ENCODE peak calls at places on chromosomes 3 and 15, in ten cellular contexts. K is activated T-cell treated with anti-CD3 and anti-CD28 coated beads, Interleukin-2, amount 50 U/mL, for 72 hours; M is stimulated activated CD8-positive, alpha-beta memory T cell treated with anti-CD3 and anti-CD28 coated beads, Interleukin-2, amount 100 ng/mL, for 1 hour; J is WTC11; Q is EL; I is NAMALWA; E is AG20443; V is left ventricle myocardium inferior; R is NCI-H1417; N is ovary. D is an unnamed sample.

GRCh38 chr15:57432141-57432701 is 55.9 kb downstream of the CGNL1 start:
- DNase-seq in K (no peak), M (no peak), J (peak; percentile 73), Q (no peak), I (no peak), E (peak; percentile 39), V (no peak), R (peak; percentile 30), N (no peak), D (no peak)

GRCh38 chr3:141302364-141303141 is 65.8 kb upstream of the ZBTB38 start:
- DNase-seq in K (no peak), M (no peak), J (no peak), Q (peak; percentile 92), I (no peak), E (peak; percentile 88), V (no peak), R (no peak), N (peak; percentile 39), D (no peak)

GRCh38 chr15:101024111-101024695 is 105.0 kb downstream of the LRRK1 start:
- DNase-seq in K (no peak), M (no peak), J (no peak), Q (no peak), I (no peak), E (peak; percentile 42), V (peak; percentile 41), R (no peak), N (peak; percentile 72), D (no peak)

GRCh38 chr3:182597621-182598041 is 195.7 kb upstream of the ATP11B start:
- DNase-seq in K (no peak), M (no peak), J (no peak), Q (no peak), I (no peak), E (no peak), V (no peak), R (no peak), N (no peak), D (no peak)

GRCh38 chr3:147977001-147977400 is 567.8 kb downstream of the ZIC1 start:
- DNase-seq in K (no peak), M (no peak), J (no peak), Q (peak; percentile 20), I (no peak), E (no peak), V (no peak), R (no peak), N (no peak), D (no peak)

GRCh38 chr15:74917676-74918075 is 11.0 kb upstream of the FAM219B start:
- DNase-seq in K (no peak), M (no peak), J (no peak), Q (no peak), I (no peak), E (no peak), V (no peak), R (no peak), N (no peak), D (no peak)

GRCh38 chr3:139317215-139317614 is 26.6 kb upstream of the MRPS22 start:
- DNase-seq in K (no peak), M (no peak), J (no peak), Q (no peak), I (no peak), E (no peak), V (no peak), R (no peak), N (no peak), D (no peak)

GRCh38 chr3:61035573-61035972 is 215.7 kb downstream of the FHIT start:
- DNase-seq in K (no peak), M (no peak), J (no peak), Q (no peak), I (no peak), E (no peak), V (no peak), R (no peak), N (no peak), D (no peak)

GRCh38 chr3:126274735-126275734 is 82.2 kb downstream of the KLF15 start:
- DNase-seq in K (no peak), M (no peak), J (no peak), Q (no peak), I (no peak), E (no peak), V (no peak), R (no peak), N (no peak), D (no peak)

GRCh38 chr3:76554717-76555116 is 485.2 kb upstream of the ROBO2 start:
- DNase-seq in K (no peak), M (no peak), J (no peak), Q (no peak), I (no peak), E (peak; percentile 14), V (no peak), R (no peak), N (no peak), D (no peak)

GRCh38 chr15:33314115-33314514 is 3.3 kb downstream of the RYR3 start:
- DNase-seq in K (no peak), M (no peak), J (no peak), Q (no peak), I (no peak), E (no peak), V (no peak), R (no peak), N (no peak), D (no peak)

GRCh38 chr3:41602121-41602520 is 359.8 kb downstream of the ULK4 start:
- DNase-seq in K (no peak), M (no peak), J (no peak), Q (no peak), I (no peak), E (no peak), V (no peak), R (no peak), N (no peak), D (no peak)

GRCh38 chr3:55823001-55823400 is 335.9 kb upstream of the WNT5A start:
- DNase-seq in K (no peak), M (no peak), J (no peak), Q (no peak), I (no peak), E (no peak), V (no peak), R (no peak), N (no peak), D (no peak)

GRCh38 chr3:44223274-44223673 is 18.4 kb upstream of the TOPAZ1 start:
- DNase-seq in K (no peak), M (no peak), J (no peak), Q (peak; percentile 23), I (no peak), E (no peak), V (no peak), R (no peak), N (no peak), D (no peak)

GRCh38 chr15:79863886-79864285 is 32.9 kb downstream of the MTHFS start:
- DNase-seq in K (no peak), M (no peak), J (no peak), Q (peak; percentile 71), I (no peak), E (no peak), V (no peak), R (no peak), N (no peak), D (no peak)

GRCh38 chr3:124467980-124468902 is 262.0 kb upstream of the UMPS start:
- DNase-seq in K (peak; percentile 26), M (no peak), J (peak; percentile 75), Q (peak; percentile 48), I (peak; percentile 69), E (peak; percentile 88), V (no peak), R (peak; percentile 24), N (peak; percentile 42), D (peak; percentile 75)

GRCh38 chr3:161420746-161421145 is 49.4 kb upstream of the SPTSSB start:
- DNase-seq in K (no peak), M (no peak), J (peak; percentile 30), Q (no peak), I (no peak), E (no peak), V (no peak), R (peak; percentile 64), N (no peak), D (peak; percentile 16)

GRCh38 chr3:50971487-50971924 is 296.8 kb downstream of the DOCK3 start:
- DNase-seq in K (peak; percentile 45), M (peak; percentile 9), J (peak; percentile 48), Q (peak; percentile 37), I (peak; percentile 54), E (peak; percentile 55), V (no peak), R (peak; percentile 30), N (no peak), D (peak; percentile 36)

GRCh38 chr3:197027896-197028710 is 1.5 kb downstream of the MELTF start:
- DNase-seq in K (no peak), M (no peak), J (no peak), Q (no peak), I (peak; percentile 44), E (peak; percentile 13), V (no peak), R (no peak), N (no peak), D (no peak)

GRCh38 chr3:65174713-65175112 is 486.9 kb upstream of the ADAMTS9 start:
- DNase-seq in K (no peak), M (no peak), J (no peak), Q (no peak), I (no peak), E (no peak), V (no peak), R (no peak), N (no peak), D (no peak)

GRCh38 chr15:45254405-45255293 is 2.6 kb downstream of the SLC28A2 start:
- DNase-seq in K (no peak), M (no peak), J (no peak), Q (peak; percentile 67), I (no peak), E (no peak), V (no peak), R (no peak), N (no peak), D (no peak)

GRCh38 chr3:159726231-159726964 is 262.2 kb upstream of the IL12A start:
- DNase-seq in K (no peak), M (no peak), J (no peak), Q (peak; percentile 72), I (no peak), E (peak; percentile 27), V (no peak), R (no peak), N (no peak), D (no peak)

GRCh38 chr3:132654190-132654589 is 5.4 kb downstream of the ACAD11 start:
- DNase-seq in K (no peak), M (no peak), J (no peak), Q (peak; percentile 6), I (no peak), E (no peak), V (no peak), R (peak; percentile 61), N (no peak), D (no peak)

GRCh38 chr15:70632079-70632850 is 131.1 kb downstream of the UACA start:
- DNase-seq in K (no peak), M (no peak), J (no peak), Q (no peak), I (no peak), E (no peak), V (no peak), R (no peak), N (no peak), D (no peak)

GRCh38 chr3:112460519-112460918 is 38.8 kb downstream of the BTLA start:
- DNase-seq in K (no peak), M (no peak), J (no peak), Q (no peak), I (no peak), E (no peak), V (no peak), R (no peak), N (no peak), D (no peak)

GRCh38 chr3:116849261-116849688 is 139.7 kb downstream of the TUSC7 start:
- DNase-seq in K (no peak), M (no peak), J (no peak), Q (no peak), I (no peak), E (no peak), V (no peak), R (no peak), N (no peak), D (no peak)

GRCh38 chr3:156480949-156481348 is 74.0 kb downstream of the SSR3 start:
- DNase-seq in K (no peak), M (no peak), J (no peak), Q (no peak), I (no peak), E (no peak), V (no peak), R (no peak), N (no peak), D (no peak)

GRCh38 chr3:193790086-193790990 is 197.3 kb downstream of the OPA1 start:
- DNase-seq in K (no peak), M (no peak), J (no peak), Q (no peak), I (no peak), E (no peak), V (no peak), R (no peak), N (no peak), D (no peak)

D was measured in endothelial cell.